ENCODE peak calls at places on chromosomes 13 and 19, in eight cellular contexts. One of them, this sample, is unnamed. For H3K27me3, the result is how much of the 10 kb centered on the place peaks cover.

GRCh38 chr19:32104465-32105235 is 240.8 kb upstream of the ZNF507 start:
- DNase-seq in keratinocyte: peak
- DNase-seq in mesenchymal stem cell: peak
- DNase-seq in left ventricle myocardium inferior: no peak
- DNase-seq in suprapubic skin: no peak
- DNase-seq in transverse colon: peak
- DNase-seq in fibroblast of lung: peak
- DNase-seq in GM23248: no peak
- DNase-seq in this sample: no peak

GRCh38 chr13:51623473-51623872 is 39.2 kb downstream of the WDFY2 start:
- DNase-seq in keratinocyte: no peak
- DNase-seq in mesenchymal stem cell: no peak
- DNase-seq in left ventricle myocardium inferior: no peak
- DNase-seq in suprapubic skin: no peak
- DNase-seq in transverse colon: no peak
- DNase-seq in fibroblast of lung: no peak
- DNase-seq in GM23248: no peak
- DNase-seq in this sample: no peak

GRCh38 chr19:2333027-2333806 is 4.7 kb downstream of the SPPL2B start:
- DNase-seq in keratinocyte: no peak
- DNase-seq in mesenchymal stem cell: no peak
- DNase-seq in left ventricle myocardium inferior: no peak
- DNase-seq in suprapubic skin: no peak
- DNase-seq in transverse colon: peak
- DNase-seq in fibroblast of lung: no peak
- DNase-seq in GM23248: no peak
- DNase-seq in this sample: no peak

GRCh38 chr13:85616275-85616674 is 182.9 kb downstream of the SLITRK6 start:
- DNase-seq in keratinocyte: no peak
- DNase-seq in mesenchymal stem cell: no peak
- DNase-seq in left ventricle myocardium inferior: no peak
- DNase-seq in suprapubic skin: no peak
- DNase-seq in transverse colon: no peak
- DNase-seq in fibroblast of lung: peak
- DNase-seq in GM23248: no peak
- DNase-seq in this sample: no peak

GRCh38 chr13:50365683-50366391 is 350.6 kb downstream of the KCNRG start:
- DNase-seq in keratinocyte: no peak
- DNase-seq in mesenchymal stem cell: no peak
- DNase-seq in left ventricle myocardium inferior: no peak
- DNase-seq in suprapubic skin: no peak
- DNase-seq in transverse colon: peak
- DNase-seq in fibroblast of lung: no peak
- DNase-seq in GM23248: no peak
- DNase-seq in this sample: no peak

GRCh38 chr13:23656637-23657036 is 86.4 kb downstream of the TNFRSF19 start:
- DNase-seq in keratinocyte: no peak
- DNase-seq in mesenchymal stem cell: no peak
- DNase-seq in left ventricle myocardium inferior: no peak
- DNase-seq in suprapubic skin: no peak
- DNase-seq in transverse colon: no peak
- DNase-seq in fibroblast of lung: peak
- DNase-seq in GM23248: peak
- DNase-seq in this sample: no peak

GRCh38 chr13:105929486-105929885 is 606.0 kb downstream of the EFNB2 start:
- DNase-seq in keratinocyte: no peak
- DNase-seq in mesenchymal stem cell: no peak
- DNase-seq in left ventricle myocardium inferior: no peak
- DNase-seq in suprapubic skin: no peak
- DNase-seq in transverse colon: no peak
- DNase-seq in fibroblast of lung: no peak
- DNase-seq in GM23248: no peak
- DNase-seq in this sample: no peak

GRCh38 chr19:18503337-18503970 is 18.4 kb downstream of the ELL start:
- DNase-seq in keratinocyte: no peak
- DNase-seq in mesenchymal stem cell: no peak
- DNase-seq in left ventricle myocardium inferior: no peak
- DNase-seq in suprapubic skin: no peak
- DNase-seq in transverse colon: no peak
- DNase-seq in fibroblast of lung: no peak
- DNase-seq in GM23248: no peak
- DNase-seq in this sample: no peak

GRCh38 chr19:47494211-47494547 is 10.2 kb upstream of the KPTN start:
- DNase-seq in keratinocyte: no peak
- DNase-seq in mesenchymal stem cell: no peak
- DNase-seq in left ventricle myocardium inferior: no peak
- DNase-seq in suprapubic skin: no peak
- DNase-seq in transverse colon: no peak
- DNase-seq in fibroblast of lung: no peak
- DNase-seq in GM23248: no peak
- DNase-seq in this sample: no peak

GRCh38 chr19:48856921-48857320 is 11.5 kb downstream of the PLEKHA4 start:
- DNase-seq in keratinocyte: no peak
- DNase-seq in mesenchymal stem cell: peak
- DNase-seq in left ventricle myocardium inferior: no peak
- DNase-seq in suprapubic skin: no peak
- DNase-seq in transverse colon: no peak
- DNase-seq in fibroblast of lung: no peak
- DNase-seq in GM23248: peak
- DNase-seq in this sample: no peak

GRCh38 chr19:16339361-16339725 is 14.7 kb downstream of the KLF2 start:
- DNase-seq in keratinocyte: no peak
- DNase-seq in mesenchymal stem cell: no peak
- DNase-seq in left ventricle myocardium inferior: no peak
- DNase-seq in suprapubic skin: no peak
- DNase-seq in transverse colon: no peak
- DNase-seq in fibroblast of lung: no peak
- DNase-seq in GM23248: no peak
- DNase-seq in this sample: no peak
- H3K27ac ChIP-seq in keratinocyte: no peak
- H3K27ac ChIP-seq in mesenchymal stem cell: peak
- H3K27ac ChIP-seq in left ventricle myocardium inferior: peak
- H3K27ac ChIP-seq in suprapubic skin: no peak
- H3K27ac ChIP-seq in transverse colon: peak
- H3K27ac ChIP-seq in fibroblast of lung: peak
- H3K27ac ChIP-seq in GM23248: peak
- H3K27ac ChIP-seq in this sample: peak

DNA sequence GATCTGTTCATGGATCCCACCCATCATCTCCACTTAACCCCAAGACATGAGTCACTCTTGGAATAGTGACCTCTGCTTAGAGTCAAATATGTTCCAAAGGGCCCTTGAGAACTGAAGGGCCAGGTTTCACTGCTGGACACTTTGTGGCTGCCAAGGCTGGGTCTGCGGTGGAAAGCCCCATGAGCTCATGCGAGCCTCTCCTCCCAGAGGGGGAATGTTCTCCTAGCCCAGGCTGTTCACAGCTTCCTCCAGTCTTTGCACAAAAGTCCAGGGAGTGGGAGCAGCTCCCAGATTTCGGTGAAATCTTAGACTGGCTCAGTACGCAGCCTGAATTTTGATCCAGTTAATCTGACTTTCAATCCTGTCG is 732 bp upstream of the DCLK1 start:
- DNase-seq in keratinocyte: no peak
- DNase-seq in mesenchymal stem cell: no peak
- DNase-seq in left ventricle myocardium inferior: peak
- DNase-seq in suprapubic skin: peak
- DNase-seq in transverse colon: no peak
- DNase-seq in fibroblast of lung: peak
- DNase-seq in GM23248: peak
- DNase-seq in this sample: no peak
- H3K27me3 ChIP-seq in keratinocyte: under half
- H3K27me3 ChIP-seq in mesenchymal stem cell: half or more
- H3K27me3 ChIP-seq in left ventricle myocardium inferior: under half
- H3K27me3 ChIP-seq in suprapubic skin: under half
- H3K27me3 ChIP-seq in transverse colon: under half
- H3K27me3 ChIP-seq in fibroblast of lung: under half
- H3K27me3 ChIP-seq in GM23248: half or more
- H3K27me3 ChIP-seq in this sample: under half

GRCh38 chr19:16338470-16339360 is 14.1 kb downstream of the KLF2 start:
- DNase-seq in keratinocyte: no peak
- DNase-seq in mesenchymal stem cell: peak
- DNase-seq in left ventricle myocardium inferior: no peak
- DNase-seq in suprapubic skin: no peak
- DNase-seq in transverse colon: peak
- DNase-seq in fibroblast of lung: peak
- DNase-seq in GM23248: peak
- DNase-seq in this sample: peak

GRCh38 chr19:16336571-16336970 is 11.9 kb downstream of the KLF2 start:
- DNase-seq in keratinocyte: no peak
- DNase-seq in mesenchymal stem cell: no peak
- DNase-seq in left ventricle myocardium inferior: no peak
- DNase-seq in suprapubic skin: no peak
- DNase-seq in transverse colon: no peak
- DNase-seq in fibroblast of lung: peak
- DNase-seq in GM23248: peak
- DNase-seq in this sample: no peak

GRCh38 chr19:16335226-16335625 is 10.6 kb downstream of the KLF2 start:
- DNase-seq in keratinocyte: no peak
- DNase-seq in mesenchymal stem cell: no peak
- DNase-seq in left ventricle myocardium inferior: no peak
- DNase-seq in suprapubic skin: no peak
- DNase-seq in transverse colon: no peak
- DNase-seq in fibroblast of lung: no peak
- DNase-seq in GM23248: no peak
- DNase-seq in this sample: no peak

GRCh38 chr19:16340092-16340491 is 15.5 kb downstream of the KLF2 start:
- DNase-seq in keratinocyte: no peak
- DNase-seq in mesenchymal stem cell: peak
- DNase-seq in left ventricle myocardium inferior: no peak
- DNase-seq in suprapubic skin: no peak
- DNase-seq in transverse colon: no peak
- DNase-seq in fibroblast of lung: no peak
- DNase-seq in GM23248: no peak
- DNase-seq in this sample: no peak

DNA sequence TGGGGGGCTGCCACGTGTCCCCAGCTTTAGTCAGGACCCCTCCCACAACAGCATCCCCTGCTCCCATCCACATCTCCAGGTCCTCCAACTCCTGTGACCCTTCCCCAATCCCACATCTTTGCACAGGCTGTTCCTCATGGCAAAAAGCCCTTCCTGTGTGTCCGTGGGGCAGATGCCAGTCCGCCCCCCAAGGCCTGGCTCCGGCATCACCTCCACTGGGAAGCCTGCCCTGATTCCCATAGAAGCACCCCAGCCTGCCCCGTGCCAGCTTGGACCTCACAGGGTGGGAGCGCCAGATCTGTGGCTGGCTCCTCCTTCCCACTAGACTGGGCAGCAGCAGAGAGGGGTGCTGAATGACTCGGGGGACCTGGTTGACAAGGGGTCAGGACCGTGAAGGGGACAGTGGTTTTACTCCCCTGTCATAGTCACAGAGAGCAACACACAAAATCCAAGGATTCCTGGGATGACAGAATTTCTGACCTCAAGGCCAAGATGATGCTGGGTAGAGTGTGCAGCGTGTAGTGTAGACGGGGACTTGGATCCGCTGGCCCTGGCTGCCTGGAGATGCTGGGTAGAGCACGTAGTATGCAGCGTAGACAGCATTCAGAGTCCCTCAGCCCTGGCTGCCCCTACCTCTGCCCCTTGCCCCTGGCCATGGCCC is 13.3 kb downstream of the KLF2 start:
- DNase-seq in keratinocyte: no peak
- DNase-seq in mesenchymal stem cell: peak
- DNase-seq in left ventricle myocardium inferior: no peak
- DNase-seq in suprapubic skin: no peak
- DNase-seq in transverse colon: no peak
- DNase-seq in fibroblast of lung: no peak
- DNase-seq in GM23248: peak
- DNase-seq in this sample: no peak
- H3K4me3 ChIP-seq in keratinocyte: no peak
- H3K4me3 ChIP-seq in mesenchymal stem cell: no peak
- H3K4me3 ChIP-seq in left ventricle myocardium inferior: no peak
- H3K4me3 ChIP-seq in suprapubic skin: no peak
- H3K4me3 ChIP-seq in transverse colon: no peak
- H3K4me3 ChIP-seq in fibroblast of lung: no peak
- H3K4me3 ChIP-seq in GM23248: peak
- H3K4me3 ChIP-seq in this sample: peak

GRCh38 chr13:43008591-43008990 is 14.8 kb upstream of the DNAJC15 start:
- DNase-seq in keratinocyte: no peak
- DNase-seq in mesenchymal stem cell: no peak
- DNase-seq in left ventricle myocardium inferior: no peak
- DNase-seq in suprapubic skin: no peak
- DNase-seq in transverse colon: no peak
- DNase-seq in fibroblast of lung: no peak
- DNase-seq in GM23248: no peak
- DNase-seq in this sample: no peak

GRCh38 chr13:43003729-43004128 is 11.7 kb upstream of the EPSTI1 start:
- DNase-seq in keratinocyte: no peak
- DNase-seq in mesenchymal stem cell: no peak
- DNase-seq in left ventricle myocardium inferior: no peak
- DNase-seq in suprapubic skin: no peak
- DNase-seq in transverse colon: no peak
- DNase-seq in fibroblast of lung: no peak
- DNase-seq in GM23248: no peak
- DNase-seq in this sample: no peak

GRCh38 chr13:43009506-43009905 is 13.9 kb upstream of the DNAJC15 start:
- DNase-seq in keratinocyte: no peak
- DNase-seq in mesenchymal stem cell: no peak
- DNase-seq in left ventricle myocardium inferior: no peak
- DNase-seq in suprapubic skin: no peak
- DNase-seq in transverse colon: no peak
- DNase-seq in fibroblast of lung: peak
- DNase-seq in GM23248: peak
- DNase-seq in this sample: no peak

GRCh38 chr13:43005460-43006236 is 13.6 kb upstream of the EPSTI1 start:
- DNase-seq in keratinocyte: no peak
- DNase-seq in mesenchymal stem cell: no peak
- DNase-seq in left ventricle myocardium inferior: no peak
- DNase-seq in suprapubic skin: no peak
- DNase-seq in transverse colon: no peak
- DNase-seq in fibroblast of lung: peak
- DNase-seq in GM23248: peak
- DNase-seq in this sample: no peak

DNA sequence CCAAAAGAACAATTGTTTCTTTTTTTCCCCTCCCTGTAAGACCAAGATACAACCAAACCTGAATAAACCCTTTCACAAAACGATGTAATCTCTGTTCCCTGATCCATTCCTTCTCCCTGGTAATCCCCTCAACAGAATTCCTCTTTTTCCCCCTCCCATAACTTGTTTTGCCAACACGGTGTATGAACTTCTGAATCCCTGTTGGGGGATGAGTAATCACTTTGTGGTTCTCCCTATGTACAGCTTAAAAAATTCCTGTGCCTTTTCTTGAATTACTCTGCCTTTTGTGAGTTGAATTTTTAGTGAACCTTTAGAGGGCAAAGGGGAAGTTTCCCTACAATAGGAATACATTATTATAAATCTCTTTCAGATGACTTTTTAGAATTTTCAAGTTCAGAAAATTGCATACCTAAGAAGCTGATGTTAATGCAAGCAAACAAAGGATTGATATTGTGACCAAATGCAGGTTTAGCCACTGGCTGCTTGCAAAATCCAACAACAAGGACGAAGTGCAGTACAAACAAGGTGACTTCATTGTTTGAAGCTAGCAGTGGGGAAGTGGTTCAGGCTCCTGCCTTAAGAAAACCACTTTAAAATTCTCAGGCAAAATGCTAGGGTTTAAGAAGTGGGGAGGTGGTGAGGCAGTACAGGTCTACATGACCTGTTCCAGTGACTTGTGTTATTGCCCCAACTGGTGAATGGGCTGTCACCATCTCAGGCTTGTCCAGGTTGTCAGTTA is 15.0 kb upstream of the EPSTI1 start:
- DNase-seq in keratinocyte: no peak
- DNase-seq in mesenchymal stem cell: peak
- DNase-seq in left ventricle myocardium inferior: no peak
- DNase-seq in suprapubic skin: no peak
- DNase-seq in transverse colon: no peak
- DNase-seq in fibroblast of lung: peak
- DNase-seq in GM23248: peak
- DNase-seq in this sample: no peak
- H3K27ac ChIP-seq in keratinocyte: peak
- H3K27ac ChIP-seq in mesenchymal stem cell: peak
- H3K27ac ChIP-seq in left ventricle myocardium inferior: no peak
- H3K27ac ChIP-seq in suprapubic skin: no peak
- H3K27ac ChIP-seq in transverse colon: no peak
- H3K27ac ChIP-seq in fibroblast of lung: no peak
- H3K27ac ChIP-seq in GM23248: no peak
- H3K27ac ChIP-seq in this sample: no peak

This sample was measured in thoracic aorta.